ENCODE peak calls at places on chromosomes 11 and 22, in four cellular contexts. Q is neural progenitor cell, F is tibial nerve, G is mesothelial cell of epicardium. R is an unnamed sample.

GRCh38 chr11:6736495-6737121 is 35.2 kb downstream of the OR2AG2 start:
- DNase-seq in G (no peak), F (no peak), Q (no peak), R (no peak)

GRCh38 chr22:41939981-41940852 is 6.7 kb downstream of the CENPM start:
- DNase-seq in Q (no peak), F (no peak), G (no peak), R (peak)

GRCh38 chr22:24230911-24231656 is 13.8 kb downstream of the GGT5 start:
- DNase-seq in F (no peak), G (no peak), Q (peak), R (peak)

GRCh38 chr22:19696504-19697276 is 17.6 kb upstream of the SEPTIN5 start:
- DNase-seq in F (no peak), Q (no peak), G (no peak), R (no peak)

GRCh38 chr22:34414467-34415440 is 494.5 kb upstream of the LARGE1 start:
- DNase-seq in Q (peak), F (no peak), G (peak), R (no peak)

GRCh38 chr11:70739811-70740474 is 341.6 kb downstream of the CTTN start:
- DNase-seq in G (no peak), F (no peak), Q (peak), R (no peak)

GRCh38 chr11:70895061-70895670 is 357.2 kb downstream of the SHANK2 start:
- DNase-seq in G (no peak), Q (no peak), F (no peak), R (no peak)

GRCh38 chr22:36933629-36934028 is 20.2 kb downstream of the CSF2RB start:
- DNase-seq in Q (no peak), F (no peak), G (no peak), R (no peak)

GRCh38 chr11:83709434-83709833 is 423.3 kb upstream of the CCDC90B start:
- DNase-seq in G (no peak), F (no peak), Q (no peak), R (no peak)

GRCh38 chr22:28594784-28595324 is 84.8 kb downstream of the TTC28 start:
- DNase-seq in G (no peak), F (no peak), Q (peak), R (no peak)

GRCh38 chr11:116510886-116511650 is 261.7 kb downstream of the BUD13 start:
- DNase-seq in G (no peak), Q (peak), F (no peak), R (no peak)

GRCh38 chr11:4740735-4741134 is 29.0 kb downstream of the OR51F1 start:
- DNase-seq in F (no peak), G (no peak), Q (no peak), R (no peak)

GRCh38 chr11:17735823-17736772 is 1.5 kb downstream of the KCNC1 start:
- DNase-seq in G (no peak), F (no peak), Q (peak), R (no peak)

GRCh38 chr11:107683070-107683469 is 28.8 kb downstream of the SLN start:
- DNase-seq in G (no peak), F (no peak), Q (no peak), R (no peak)

GRCh38 chr11:107682182-107682971 is 29.5 kb downstream of the SLN start:
- DNase-seq in G (no peak), Q (no peak), F (no peak), R (no peak)

GRCh38 chr11:107679255-107680024 is 32.4 kb downstream of the SLN start:
- DNase-seq in Q (no peak), F (no peak), G (no peak), R (no peak)

GRCh38 chr11:107688322-107688918 is 23.4 kb downstream of the SLN start:
- DNase-seq in G (no peak), F (no peak), Q (no peak), R (no peak)

DNA sequence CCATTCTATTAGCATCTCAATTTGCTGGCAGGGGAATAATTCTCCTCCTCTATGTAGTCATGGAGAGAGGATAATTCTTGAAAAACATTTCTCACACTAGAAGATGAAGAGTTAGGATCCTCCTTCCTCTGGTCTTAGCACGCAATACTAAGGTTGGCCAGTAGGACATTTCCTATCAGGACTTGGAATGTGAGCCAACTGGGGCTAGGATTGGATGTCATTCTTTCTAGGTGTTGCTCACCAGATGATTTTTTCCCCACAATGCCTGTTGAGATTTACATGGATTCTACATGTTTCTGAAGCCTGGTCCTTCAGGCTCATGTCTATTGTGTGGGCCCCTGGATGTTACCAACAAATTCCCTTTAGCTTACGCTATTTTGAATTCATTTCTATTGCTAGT is 28.0 kb downstream of the SLN start:
- DNase-seq in Q (peak), F (no peak), G (no peak), R (no peak)
- TF ChIP-seq CTCF in Q (peak), F (no peak), G (peak), R (no peak)

GRCh38 chr11:127274328-127274676 is 273.7 kb upstream of the KIRREL3 start:
- DNase-seq in G (no peak), F (no peak), Q (no peak), R (no peak)

GRCh38 chr11:127268956-127269355 is 268.4 kb upstream of the KIRREL3 start:
- DNase-seq in G (no peak), F (no peak), Q (no peak), R (no peak)

GRCh38 chr11:127275771-127276170 is 275.2 kb upstream of the KIRREL3 start:
- DNase-seq in Q (no peak), G (no peak), F (no peak), R (no peak)

GRCh38 chr11:127270848-127271247 is 270.3 kb upstream of the KIRREL3 start:
- DNase-seq in G (no peak), Q (no peak), F (no peak), R (no peak)

DNA sequence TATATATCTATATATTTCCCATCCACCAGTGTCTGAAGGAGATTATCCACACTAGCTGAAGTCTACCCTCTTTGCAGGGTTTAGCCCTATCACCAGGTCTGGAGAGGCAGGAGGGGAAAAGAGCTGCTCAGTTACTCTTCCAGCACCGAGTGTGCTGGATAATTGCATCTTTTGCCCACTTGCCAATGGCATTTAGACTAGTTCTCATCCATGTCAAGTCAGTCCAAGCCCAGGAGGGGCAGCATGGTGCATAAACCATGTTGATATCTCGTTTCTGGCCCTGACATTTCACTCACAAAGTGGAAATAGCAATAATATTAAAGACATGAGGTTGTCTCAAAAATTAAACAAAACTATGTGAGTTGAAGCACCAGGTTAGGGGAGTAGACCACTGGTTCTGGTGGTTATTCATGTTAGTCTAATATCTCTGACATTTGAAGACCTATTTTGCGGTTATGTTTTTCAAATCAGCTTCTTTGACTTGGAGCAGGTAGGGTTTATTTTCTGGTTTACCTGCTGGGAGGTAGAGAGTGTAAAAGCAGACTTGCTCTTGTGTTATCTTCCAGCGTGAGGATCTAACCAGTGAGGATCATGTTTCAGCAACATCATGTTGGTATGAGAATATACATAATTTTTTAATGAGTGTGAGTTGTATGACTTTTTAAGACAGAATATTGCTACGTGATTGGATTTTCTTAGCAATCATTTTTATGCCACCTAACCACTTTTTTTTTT is 273.2 kb upstream of the KIRREL3 start:
- DNase-seq in F (no peak), G (no peak), Q (no peak), R (no peak)
- TF ChIP-seq CTCF in F (no peak), G (no peak), Q (no peak), R (no peak)

GRCh38 chr11:60710482-60710881 is 11.1 kb downstream of the MS4A8 start:
- DNase-seq in F (no peak), G (no peak), Q (peak), R (no peak)
- TF ChIP-seq CTCF in F (no peak), G (no peak), Q (peak), R (no peak)

GRCh38 chr22:39150848-39151215 is 1.6 kb downstream of the CBX7 start:
- DNase-seq in F (no peak), G (no peak), Q (no peak), R (no peak)

GRCh38 chr22:39151329-39151975 is 1.0 kb downstream of the CBX7 start:
- DNase-seq in G (no peak), F (no peak), Q (no peak), R (no peak)

GRCh38 chr22:39148727-39149535 is 3.5 kb downstream of the CBX7 start:
- DNase-seq in F (peak), G (no peak), Q (peak), R (peak)

GRCh38 chr22:39152024-39152510 is 413 bp downstream of the CBX7 start:
- DNase-seq in G (no peak), Q (no peak), F (no peak), R (no peak)

GRCh38 chr22:39149915-39150847 is 2.3 kb downstream of the CBX7 start:
- DNase-seq in Q (peak), G (no peak), F (no peak), R (no peak)
- TF ChIP-seq CTCF in Q (peak), G (no peak), F (peak), R (no peak)

GRCh38 chr22:22144858-22145257 is 99.7 kb upstream of the VPREB1 start:
- DNase-seq in F (no peak), G (no peak), Q (no peak), R (no peak)
- TF ChIP-seq CTCF in F (no peak), G (no peak), Q (peak), R (no peak)

DNA sequence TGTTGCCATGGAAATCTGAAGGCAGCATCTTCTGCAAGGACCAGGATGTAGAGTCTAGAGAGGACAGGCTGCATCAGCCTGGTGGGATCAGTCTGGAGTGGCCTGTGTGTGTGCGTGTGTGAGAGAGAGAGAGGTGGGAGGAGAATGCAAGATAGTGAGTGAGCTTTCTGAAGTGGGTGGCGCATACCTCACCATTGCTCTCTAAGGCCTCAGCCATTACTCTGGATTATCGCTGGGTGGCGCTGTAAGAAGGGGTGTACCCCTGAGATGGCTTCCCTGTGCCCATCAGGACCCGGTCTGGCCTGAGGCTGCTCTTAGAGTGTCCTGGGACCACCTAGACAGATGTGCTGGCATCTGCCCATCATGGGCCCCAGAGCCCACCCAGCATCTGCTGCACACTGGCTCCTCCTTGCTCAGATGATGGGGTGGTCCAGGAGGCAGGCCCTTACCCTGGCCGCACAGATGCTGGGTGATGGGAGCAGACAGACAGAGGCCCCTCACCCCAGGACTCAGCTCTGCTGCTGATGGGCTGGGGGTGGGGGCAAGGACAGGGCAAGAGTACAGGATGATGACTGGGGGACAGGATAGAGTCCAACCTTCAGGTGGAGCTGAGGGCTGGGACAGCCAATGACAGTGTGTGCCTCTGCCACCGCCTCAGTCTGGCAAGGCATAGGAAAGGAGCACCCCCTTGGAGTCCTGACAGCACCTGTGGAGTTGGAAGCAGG is 25.7 kb upstream of the TUB start:
- DNase-seq in Q (peak), F (no peak), G (no peak), R (no peak)
- TF ChIP-seq CTCF in Q (peak), F (no peak), G (no peak), R (no peak)

DNA sequence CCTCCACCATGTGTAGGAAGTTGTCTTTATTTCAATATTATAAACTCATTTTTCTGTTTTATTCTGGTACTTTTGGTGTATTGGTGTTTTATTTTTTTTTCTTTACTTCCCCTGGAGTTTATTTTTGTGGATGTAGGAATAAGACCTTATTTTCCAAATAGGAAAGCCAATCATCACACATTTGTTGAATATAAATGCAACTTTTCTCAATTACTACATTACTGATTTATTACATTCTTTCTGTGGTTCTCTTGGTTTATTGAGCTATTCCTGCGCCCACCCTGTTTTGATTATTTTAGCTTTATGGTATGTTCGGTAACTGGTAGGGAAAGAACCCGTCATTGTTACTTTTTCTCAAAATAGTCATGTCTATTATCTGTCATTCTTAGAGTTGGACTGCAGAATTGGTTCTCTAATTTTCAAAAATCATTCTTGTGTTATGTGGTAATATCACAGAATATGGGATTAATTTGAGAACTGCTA is 3.6 kb downstream of the IGLL5 start:
- DNase-seq in G (no peak), Q (no peak), F (no peak), R (no peak)
- TF ChIP-seq CTCF in G (no peak), Q (no peak), F (no peak), R (no peak)

DNA sequence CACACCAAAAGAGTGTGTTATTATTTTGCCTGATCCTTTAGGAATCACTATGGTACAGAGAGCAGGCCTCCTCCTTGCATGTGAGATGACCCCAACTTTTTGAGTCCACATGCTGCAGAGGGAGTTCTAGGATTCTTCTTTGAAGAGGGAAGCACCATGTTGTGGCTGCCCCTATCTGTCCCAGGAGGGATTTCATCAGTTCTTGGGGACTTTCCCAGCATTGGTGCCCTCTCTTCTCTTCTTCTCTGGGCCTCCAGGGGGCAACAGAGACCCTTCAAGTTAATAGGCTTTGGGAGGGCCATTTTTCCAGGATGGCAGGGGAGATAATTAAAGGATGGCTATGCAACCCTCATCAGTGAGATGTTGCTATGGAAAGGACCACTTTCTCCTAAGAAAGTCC is 3.6 kb downstream of the MMP1 start:
- DNase-seq in Q (peak), G (no peak), F (no peak), R (no peak)
- TF ChIP-seq CTCF in Q (peak), G (peak), F (no peak), R (no peak)

R was measured in activated B cell treated with CpG ODN at 0.5 μM for 24 hours.